ENCODE peak calls at places on chromosomes 7 and 10, in seven cellular contexts. Z, P, O, L, J, M and D are unnamed samples.

GRCh38 chr7:46352335-46352954 is 431.4 kb upstream of the IGFBP3 start:
- DNase-seq in Z (no peak), P (no peak), O (peak), L (no peak), J (no peak), M (peak), D (peak)

GRCh38 chr7:73354196-73354595 is 26.2 kb downstream of the FKBP6 start:
- DNase-seq in Z (peak), P (no peak), O (no peak), L (no peak), J (no peak), M (no peak), D (no peak)

GRCh38 chr7:99623702-99624447 is 7.1 kb downstream of the ZSCAN25 start:
- DNase-seq in Z (no peak), P (peak), O (no peak), L (no peak), J (peak), M (no peak), D (no peak)

GRCh38 chr10:81871558-81871957 is 3.4 kb upstream of the NRG3 start:
- DNase-seq in Z (no peak), P (no peak), O (no peak), L (no peak), J (no peak), M (no peak), D (no peak)

GRCh38 chr7:93159490-93159889 is 11.3 kb upstream of the SAMD9L start:
- DNase-seq in Z (no peak), P (no peak), O (no peak), L (no peak), J (no peak), M (no peak), D (no peak)

GRCh38 chr10:78868861-78869260 is 199.9 kb upstream of the ZMIZ1 start:
- DNase-seq in Z (no peak), P (no peak), O (no peak), L (no peak), J (no peak), M (no peak), D (no peak)

GRCh38 chr7:101869026-101869900 is 51.8 kb downstream of the CUX1 start:
- DNase-seq in Z (no peak), P (no peak), O (no peak), L (no peak), J (no peak), M (no peak), D (no peak)

GRCh38 chr10:11036424-11037011 is 18.8 kb downstream of the CELF2 start:
- DNase-seq in Z (no peak), P (no peak), O (peak), L (no peak), J (no peak), M (peak), D (no peak)

GRCh38 chr7:46512901-46513431 is 591.9 kb upstream of the IGFBP3 start:
- DNase-seq in Z (no peak), P (no peak), O (no peak), L (no peak), J (no peak), M (no peak), D (peak)

GRCh38 chr10:130806426-130806825 is 505.1 kb downstream of the TCERG1L start:
- DNase-seq in Z (no peak), P (peak), O (no peak), L (peak), J (no peak), M (no peak), D (no peak)

GRCh38 chr7:21125297-21125696 is 302.6 kb upstream of the SP4 start:
- DNase-seq in Z (no peak), P (no peak), O (no peak), L (no peak), J (no peak), M (no peak), D (no peak)

GRCh38 chr10:68543004-68543918 is 15.9 kb upstream of the SLC25A16 start:
- DNase-seq in Z (no peak), P (no peak), O (no peak), L (no peak), J (no peak), M (no peak), D (no peak)

GRCh38 chr10:88033380-88033779 is 170.0 kb downstream of the PTEN start:
- DNase-seq in Z (no peak), P (no peak), O (no peak), L (no peak), J (no peak), M (no peak), D (no peak)

GRCh38 chr10:72265508-72265907 is 8.2 kb upstream of the DDIT4 start:
- DNase-seq in Z (no peak), P (no peak), O (no peak), L (no peak), J (no peak), M (no peak), D (no peak)

GRCh38 chr7:33201821-33202220 is 72.5 kb downstream of the BBS9 start:
- DNase-seq in Z (no peak), P (no peak), O (no peak), L (no peak), J (no peak), M (no peak), D (no peak)

GRCh38 chr7:30116771-30117170 is 18.0 kb upstream of the MTURN start:
- DNase-seq in Z (peak), P (peak), O (no peak), L (peak), J (no peak), M (no peak), D (no peak)

GRCh38 chr10:3452234-3452633 is 279.7 kb upstream of the PITRM1 start:
- DNase-seq in Z (no peak), P (no peak), O (no peak), L (no peak), J (no peak), M (no peak), D (peak)

GRCh38 chr7:75892634-75893272 is 13.9 kb downstream of the RHBDD2 start:
- DNase-seq in Z (peak), P (peak), O (peak), L (no peak), J (no peak), M (peak), D (no peak)

GRCh38 chr10:79050896-79051555 is 17.7 kb upstream of the ZMIZ1 start:
- DNase-seq in Z (peak), P (no peak), O (no peak), L (peak), J (no peak), M (peak), D (no peak)

GRCh38 chr10:26721561-26721960 is 24.1 kb downstream of the PDSS1 start:
- DNase-seq in Z (no peak), P (no peak), O (no peak), L (no peak), J (peak), M (peak), D (no peak)

GRCh38 chr7:158113321-158114025 is 474.1 kb downstream of the PTPRN2 start:
- DNase-seq in Z (peak), P (peak), O (no peak), L (peak), J (no peak), M (no peak), D (no peak)

GRCh38 chr7:88927-89921 is 103.1 kb upstream of the FAM20C start:
- DNase-seq in Z (peak), P (peak), O (no peak), L (peak), J (no peak), M (peak), D (peak)

DNA sequence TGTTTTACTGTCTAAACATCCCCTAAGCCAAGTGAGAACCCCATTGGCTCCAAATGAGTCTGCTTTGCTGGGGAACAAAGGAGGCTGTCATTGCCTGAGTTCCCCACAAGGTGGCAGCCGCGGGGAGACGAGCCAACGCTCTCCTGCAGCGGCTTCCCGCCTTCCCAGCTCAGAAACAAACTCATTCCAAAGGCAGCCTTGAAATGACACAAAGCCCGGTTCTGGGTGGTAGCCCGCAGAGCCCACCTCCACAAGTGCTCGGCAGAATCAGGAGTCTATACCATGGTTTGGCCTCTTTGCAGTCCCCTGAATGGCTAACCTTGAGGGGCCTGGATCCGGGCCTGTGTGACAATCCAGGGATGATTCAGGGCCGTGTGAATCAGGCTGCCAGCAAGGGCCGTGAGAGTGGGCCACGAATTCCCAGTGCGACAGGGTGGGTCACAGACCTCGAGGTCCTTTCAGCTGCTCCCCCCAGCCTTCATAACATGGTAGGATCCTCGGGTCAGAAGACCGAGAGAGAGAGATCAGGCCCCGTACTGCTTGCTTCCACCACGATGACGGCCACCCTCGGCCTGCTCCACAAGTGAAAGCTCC is 79.7 kb downstream of the DLG5 start:
- DNase-seq in Z (peak), P (peak), O (peak), L (peak), J (peak), M (peak), D (no peak)
- H3K4me3 ChIP-seq in Z (peak), P (no peak), O (no peak), L (no peak), J (no peak), M (no peak), D (no peak)

DNA sequence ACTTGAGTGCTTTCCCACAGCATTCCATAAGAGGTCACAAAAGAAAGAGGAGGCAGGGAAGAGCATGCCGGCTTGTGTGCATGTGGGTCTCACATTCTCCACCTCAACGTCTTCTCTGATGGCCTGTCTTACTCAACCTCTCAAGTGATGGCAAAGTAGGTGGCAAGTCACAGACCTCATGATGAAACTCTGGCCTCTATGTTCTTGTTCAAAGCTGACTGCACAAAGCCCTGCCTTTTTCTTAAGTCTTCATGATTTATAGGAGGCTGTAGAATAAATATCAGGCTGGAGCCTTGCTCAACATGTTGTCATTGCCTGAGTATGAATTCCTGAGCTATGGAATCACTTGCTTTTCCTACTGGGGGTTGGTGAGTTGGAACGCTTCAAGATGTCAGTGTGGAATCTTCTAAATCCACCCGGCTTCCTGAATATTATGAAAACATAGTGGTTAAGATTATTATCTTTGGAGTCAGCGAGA is 213.6 kb upstream of the INHBA start:
- DNase-seq in Z (peak), P (no peak), O (no peak), L (no peak), J (no peak), M (no peak), D (peak)
- H3K4me3 ChIP-seq in Z (no peak), P (no peak), O (no peak), L (no peak), J (no peak), M (no peak), D (no peak)

GRCh38 chr10:100350914-100351485 is 4.0 kb downstream of the SCD start:
- DNase-seq in Z (no peak), P (no peak), O (no peak), L (no peak), J (no peak), M (no peak), D (no peak)
- H3K4me3 ChIP-seq in Z (no peak), P (no peak), O (no peak), L (no peak), J (no peak), M (no peak), D (peak)

DNA sequence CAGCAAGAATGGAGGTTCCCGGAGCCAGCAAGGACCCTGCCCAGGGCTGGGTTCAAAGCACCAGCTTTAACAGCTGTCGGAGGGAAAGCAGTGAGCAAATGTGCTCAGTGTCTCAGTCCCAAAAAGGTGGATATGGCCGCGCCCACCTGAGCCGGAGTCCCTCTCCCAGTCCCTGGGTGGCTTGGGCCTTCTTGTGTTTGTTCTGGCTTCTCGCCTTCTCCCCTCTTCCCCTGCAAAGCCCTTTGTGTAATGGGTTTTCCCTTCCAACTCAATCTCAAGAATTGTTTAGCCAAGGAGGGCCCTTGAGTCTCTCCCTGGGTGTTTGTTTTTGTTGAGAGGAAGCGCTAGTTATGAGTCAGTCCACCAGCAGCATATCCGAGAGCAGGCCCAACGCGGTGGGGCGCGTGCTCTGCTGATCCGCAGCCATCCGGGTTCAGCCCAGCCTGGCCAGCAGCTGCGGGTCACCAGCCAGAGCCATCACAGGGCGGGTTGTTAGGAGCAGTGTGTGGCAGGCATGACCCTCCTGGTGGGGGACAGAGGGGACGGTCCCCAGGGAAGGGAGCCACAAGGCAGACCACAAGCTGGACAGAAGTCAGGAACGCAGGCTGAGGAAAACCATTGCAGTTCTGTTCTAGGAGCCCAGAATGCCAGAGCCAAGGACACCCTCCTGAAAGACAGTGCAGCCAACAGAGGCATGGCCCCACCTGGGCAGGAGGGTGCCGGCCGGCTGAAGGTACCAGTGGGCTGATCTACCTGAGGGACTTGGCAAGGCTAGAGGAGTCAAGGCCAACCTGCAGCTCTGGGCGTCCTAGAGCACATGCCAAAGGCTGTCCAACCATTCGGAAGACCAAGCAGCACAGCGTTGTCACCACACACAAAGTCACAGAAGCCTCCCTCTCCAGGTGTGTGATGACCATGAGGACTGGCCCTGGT is 21.3 kb downstream of the CALML3 start:
- DNase-seq in Z (peak), P (no peak), O (peak), L (peak), J (no peak), M (peak), D (peak)
- H3K4me3 ChIP-seq in Z (no peak), P (no peak), O (no peak), L (no peak), J (no peak), M (no peak), D (no peak)

DNA sequence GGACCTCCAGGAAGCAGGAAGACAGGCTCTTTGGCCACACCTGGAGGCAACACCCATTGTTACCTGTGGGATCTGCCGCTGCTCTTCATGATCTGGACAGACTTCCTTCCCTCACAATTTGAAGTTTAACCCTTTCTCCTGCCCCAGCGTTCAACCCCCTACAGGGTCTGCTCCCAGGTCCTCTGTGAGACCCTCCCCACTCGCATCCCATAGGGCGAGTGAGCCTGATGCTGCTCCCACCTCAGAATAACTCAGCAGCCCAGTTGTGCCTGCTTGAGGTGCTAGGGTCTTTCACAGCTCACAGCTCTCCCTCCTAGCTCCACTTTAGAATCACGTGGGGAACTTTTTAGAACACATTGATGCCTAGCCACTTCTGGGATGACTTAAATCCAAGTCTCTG is 61.8 kb upstream of the C10orf90 start:
- DNase-seq in Z (no peak), P (peak), O (no peak), L (no peak), J (no peak), M (no peak), D (no peak)
- H3K4me3 ChIP-seq in Z (no peak), P (no peak), O (no peak), L (no peak), J (no peak), M (no peak), D (no peak)

DNA sequence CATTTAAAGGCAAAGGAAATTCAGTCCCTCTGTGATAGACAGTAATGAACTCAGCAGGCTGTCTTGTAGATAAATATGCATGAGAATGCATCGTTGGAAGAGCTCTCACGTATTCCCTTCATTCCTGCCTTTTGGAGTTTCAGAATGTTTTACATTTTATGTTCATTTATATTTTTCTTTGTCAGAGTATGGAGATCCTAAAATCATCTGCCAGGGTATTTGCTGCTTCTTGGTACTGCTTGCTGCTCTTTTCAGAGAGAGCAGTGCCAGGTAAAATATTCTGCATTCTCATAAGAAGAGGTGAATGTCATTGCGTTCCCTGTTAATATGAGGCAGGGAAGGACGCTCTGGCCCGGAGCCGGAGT is 290.2 kb downstream of the CCDC3 start:
- DNase-seq in Z (no peak), P (no peak), O (no peak), L (no peak), J (no peak), M (no peak), D (no peak)
- H3K4me3 ChIP-seq in Z (no peak), P (no peak), O (no peak), L (no peak), J (no peak), M (no peak), D (no peak)

GRCh38 chr7:66206909-66207240 is 1.7 kb downstream of the TPST1 start:
- DNase-seq in Z (no peak), P (no peak), O (no peak), L (no peak), J (no peak), M (no peak), D (no peak)
- H3K4me3 ChIP-seq in Z (peak), P (peak), O (no peak), L (peak), J (no peak), M (peak), D (peak)

GRCh38 chr10:100670828-100671479 is 74.4 kb upstream of the PAX2 start:
- DNase-seq in Z (no peak), P (no peak), O (no peak), L (peak), J (peak), M (peak), D (no peak)
- H3K4me3 ChIP-seq in Z (no peak), P (no peak), O (no peak), L (no peak), J (no peak), M (no peak), D (no peak)

DNA sequence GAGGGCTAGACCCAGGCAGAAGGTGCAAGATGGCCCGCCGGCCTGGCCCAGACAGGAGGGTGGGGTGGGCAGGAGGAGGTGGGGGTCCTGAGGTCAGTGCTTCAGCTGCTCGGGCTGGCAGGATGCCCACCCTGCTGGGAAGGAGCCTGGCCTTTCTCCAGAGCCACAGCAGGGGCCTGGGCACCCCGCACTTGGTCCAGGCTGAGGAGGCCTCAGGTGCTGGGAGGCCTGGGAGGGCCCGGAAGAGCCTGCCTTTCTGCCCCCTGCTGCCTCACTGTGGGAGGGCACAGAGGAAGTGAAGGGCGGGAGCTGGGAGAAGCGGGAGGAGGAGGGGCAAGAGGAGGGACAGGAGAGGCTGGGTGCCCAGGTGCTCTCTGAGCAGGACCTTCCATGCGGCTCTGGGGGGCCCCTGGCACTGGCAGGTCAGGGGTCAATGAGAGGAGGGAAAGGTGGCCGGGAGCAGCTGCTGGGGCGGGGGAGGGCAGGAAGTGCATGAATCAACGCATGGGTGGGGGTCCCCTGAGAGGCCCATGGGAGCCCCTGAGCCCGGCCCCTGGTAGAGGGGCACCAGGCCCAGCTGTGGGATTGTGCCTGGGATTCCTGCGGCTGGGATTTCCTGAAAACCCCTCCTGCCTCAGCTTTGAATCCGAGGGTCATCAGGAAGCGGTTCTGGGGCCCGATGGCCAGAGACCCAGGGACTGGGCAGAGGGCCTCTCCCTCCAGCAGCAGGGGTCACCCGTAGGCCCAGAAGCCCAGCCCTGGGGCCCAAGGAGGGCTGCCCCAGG is 49.9 kb downstream of the PWWP2B start:
- DNase-seq in Z (no peak), P (no peak), O (peak), L (no peak), J (peak), M (peak), D (no peak)
- H3K4me3 ChIP-seq in Z (no peak), P (no peak), O (no peak), L (no peak), J (peak), M (peak), D (no peak)

GRCh38 chr10:16913266-16913665 is 96.0 kb upstream of the RSU1 start:
- DNase-seq in Z (no peak), P (no peak), O (no peak), L (no peak), J (no peak), M (no peak), D (no peak)
- H3K4me3 ChIP-seq in Z (no peak), P (no peak), O (no peak), L (no peak), J (no peak), M (no peak), D (no peak)